ENCODE peak calls at places on chromosomes 1 and 21, in nine cellular contexts. M is psoas muscle, C is stomach, T is GM20000, R is lower lobe of right lung, A is fibroblast of mammary gland, E is ovary, V is glutamatergic neuron, J is body of pancreas. I is an unnamed sample.

GRCh38 chr1:6094246-6094645 is 48.6 kb downstream of the KCNAB2 start:
- DNase-seq in M (no peak), C (no peak), T (no peak), R (peak; percentile 37), A (no peak), E (no peak), V (no peak), J (no peak), I (no peak)

GRCh38 chr1:157377216-157377821 is 175.0 kb downstream of the FCRL5 start:
- DNase-seq in M (no peak), C (peak; percentile 37), T (no peak), R (no peak), A (peak; percentile 33), E (no peak), V (peak; percentile 56), J (peak; percentile 44), I (peak; percentile 26)

GRCh38 chr1:106998431-106999002 is 58.0 kb upstream of the PRMT6 start:
- DNase-seq in M (no peak), C (no peak), T (no peak), R (no peak), A (no peak), E (no peak), V (no peak), J (no peak), I (no peak)

GRCh38 chr21:45327458-45328197 is 39.9 kb upstream of the POFUT2 start:
- DNase-seq in M (no peak), C (no peak), T (no peak), R (peak; percentile 46), A (no peak), E (no peak), V (no peak), J (no peak), I (no peak)

GRCh38 chr1:246169019-246169418 is 338.1 kb downstream of the SMYD3 start:
- DNase-seq in M (no peak), C (no peak), T (no peak), R (no peak), A (no peak), E (no peak), V (no peak), J (no peak), I (no peak)

GRCh38 chr1:211892577-211892976 is 62.0 kb upstream of the LPGAT1 start:
- DNase-seq in M (no peak), C (no peak), T (no peak), R (no peak), A (no peak), E (no peak), V (no peak), J (no peak), I (no peak)

GRCh38 chr1:37169241-37169640 is 134.9 kb upstream of the GRIK3 start:
- DNase-seq in M (no peak), C (no peak), T (no peak), R (no peak), A (no peak), E (no peak), V (no peak), J (no peak), I (no peak)

GRCh38 chr1:48718116-48718630 is 58.5 kb downstream of the BEND5 start:
- DNase-seq in M (no peak), C (no peak), T (no peak), R (no peak), A (no peak), E (no peak), V (no peak), J (no peak), I (no peak)

GRCh38 chr1:74467786-74468377 is 44.5 kb downstream of the LRRC53 start:
- DNase-seq in M (no peak), C (no peak), T (no peak), R (no peak), A (peak; percentile 33), E (no peak), V (no peak), J (no peak), I (no peak)

GRCh38 chr21:16588433-16588860 is 858.7 kb downstream of the USP25 start:
- DNase-seq in M (peak; percentile 65), C (peak; percentile 31), T (no peak), R (peak; percentile 48), A (peak; percentile 90), E (peak; percentile 76), V (peak; percentile 73), J (peak; percentile 21), I (peak; percentile 70)

GRCh38 chr1:61132176-61133047 is 50.1 kb downstream of the NFIA start:
- DNase-seq in M (no peak), C (no peak), T (no peak), R (no peak), A (no peak), E (no peak), V (no peak), J (no peak), I (no peak)

GRCh38 chr21:44926364-44927101 is 5.8 kb upstream of the ITGB2 start:
- DNase-seq in M (no peak), C (no peak), T (no peak), R (peak; percentile 48), A (peak; percentile 72), E (no peak), V (no peak), J (no peak), I (peak; percentile 48)

GRCh38 chr21:31566611-31567010 is 92.9 kb upstream of the SOD1 start:
- DNase-seq in M (no peak), C (no peak), T (no peak), R (no peak), A (no peak), E (no peak), V (no peak), J (no peak), I (no peak)

GRCh38 chr1:241734533-241734932 is 82.5 kb downstream of the WDR64 start:
- DNase-seq in M (no peak), C (no peak), T (no peak), R (no peak), A (no peak), E (no peak), V (no peak), J (no peak), I (no peak)

GRCh38 chr1:225840223-225840610 is 30.3 kb downstream of the EPHX1 start:
- DNase-seq in M (no peak), C (no peak), T (no peak), R (no peak), A (no peak), E (no peak), V (no peak), J (no peak), I (no peak)

GRCh38 chr1:225842788-225843425 is 33.0 kb downstream of the EPHX1 start:
- DNase-seq in M (no peak), C (no peak), T (no peak), R (no peak), A (no peak), E (no peak), V (no peak), J (no peak), I (no peak)

GRCh38 chr1:225842074-225842473 is 32.1 kb downstream of the EPHX1 start:
- DNase-seq in M (no peak), C (no peak), T (no peak), R (no peak), A (no peak), E (no peak), V (no peak), J (no peak), I (no peak)

GRCh38 chr1:225838793-225839192 is 28.9 kb downstream of the EPHX1 start:
- DNase-seq in M (no peak), C (no peak), T (no peak), R (no peak), A (no peak), E (no peak), V (no peak), J (no peak), I (no peak)

GRCh38 chr1:225840713-225841112 is 30.8 kb downstream of the EPHX1 start:
- DNase-seq in M (no peak), C (no peak), T (no peak), R (no peak), A (no peak), E (no peak), V (no peak), J (no peak), I (no peak)
- TF ChIP-seq CTCF in M (no peak), C (no peak), T (no peak), R (no peak), A (no peak), E (no peak), V (no peak), J (no peak), I (no peak)

GRCh38 chr1:19063122-19063521 is 106.6 kb upstream of the IFFO2 start:
- DNase-seq in M (no peak), C (no peak), T (no peak), R (no peak), A (no peak), E (no peak), V (no peak), J (no peak), I (no peak)

GRCh38 chr1:19058476-19058797 is 102.0 kb upstream of the IFFO2 start:
- DNase-seq in M (no peak), C (no peak), T (no peak), R (no peak), A (no peak), E (no peak), V (no peak), J (no peak), I (no peak)

GRCh38 chr1:19059773-19060172 is 103.3 kb upstream of the IFFO2 start:
- DNase-seq in M (no peak), C (no peak), T (no peak), R (no peak), A (no peak), E (no peak), V (no peak), J (no peak), I (no peak)

GRCh38 chr1:19062258-19063029 is 106.0 kb upstream of the IFFO2 start:
- DNase-seq in M (no peak), C (no peak), T (no peak), R (no peak), A (no peak), E (no peak), V (no peak), J (no peak), I (no peak)

GRCh38 chr1:19061343-19061742 is 104.9 kb upstream of the IFFO2 start:
- DNase-seq in M (no peak), C (no peak), T (no peak), R (no peak), A (no peak), E (no peak), V (no peak), J (no peak), I (no peak)
- TF ChIP-seq CTCF in M (no peak), C (no peak), T (no peak), R (no peak), A (no peak), E (no peak), V (no peak), J (no peak), I (no peak)

GRCh38 chr1:173562813-173563212 is 40.1 kb downstream of the SLC9C2 start:
- DNase-seq in M (no peak), C (no peak), T (no peak), R (no peak), A (no peak), E (no peak), V (no peak), J (no peak), I (no peak)
- TF ChIP-seq CTCF in M (no peak), C (no peak), T (no peak), R (no peak), A (peak; percentile 17), E (no peak), V (no peak), J (no peak), I (no peak)

DNA sequence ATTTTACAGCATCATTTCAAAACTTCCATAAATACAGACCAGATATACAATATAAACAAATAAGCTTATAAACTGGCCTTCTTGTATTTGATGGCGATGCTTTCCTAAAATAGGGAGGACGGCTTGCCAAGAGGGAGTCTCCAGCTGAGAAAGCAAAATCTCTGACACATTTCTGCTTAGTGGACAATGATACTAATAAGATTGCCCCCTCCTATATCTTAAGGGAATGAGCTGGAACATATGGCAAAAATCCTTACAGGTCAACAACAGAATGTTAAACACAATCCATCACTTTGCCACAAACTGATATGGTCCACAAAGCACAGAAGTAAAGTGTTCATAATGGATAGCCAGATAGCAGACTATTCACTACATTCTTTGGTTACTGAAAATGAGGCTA is 7.1 kb upstream of the GADD45A start:
- DNase-seq in M (no peak), C (no peak), T (no peak), R (no peak), A (no peak), E (no peak), V (no peak), J (no peak), I (no peak)
- TF ChIP-seq CTCF in M (no peak), C (no peak), T (no peak), R (no peak), A (no peak), E (no peak), V (no peak), J (no peak), I (no peak)